ENCODE peak calls at places on chromosomes 3 and 15, in four cellular contexts. B, D, A and Z are unnamed samples.

GRCh38 chr15:38030609-38031008 is 96.2 kb downstream of the TMCO5A start:
- DNase-seq in B (no peak), D (no peak), A (no peak), Z (no peak)

GRCh38 chr3:76509179-76509830 is 530.6 kb upstream of the ROBO2 start:
- DNase-seq in B (no peak), D (no peak), A (no peak), Z (no peak)

GRCh38 chr15:39720721-39721611 is 61.7 kb downstream of the FSIP1 start:
- DNase-seq in B (no peak), D (no peak), A (peak), Z (no peak)

GRCh38 chr15:70466895-70467529 is 296.3 kb downstream of the UACA start:
- DNase-seq in D (peak), A (peak), B (peak), Z (no peak)

GRCh38 chr3:8509961-8510360 is 8.3 kb downstream of the LMCD1 start:
- DNase-seq in A (peak), D (no peak), B (peak), Z (no peak)

GRCh38 chr3:28777806-28778475 is 429.3 kb upstream of the AZI2 start:
- DNase-seq in B (no peak), D (no peak), A (no peak), Z (no peak)

GRCh38 chr15:39188930-39189329 is 391.9 kb upstream of the THBS1 start:
- DNase-seq in B (peak), A (peak), D (no peak), Z (no peak)

GRCh38 chr15:89455535-89455934 is 40.8 kb downstream of the RHCG start:
- DNase-seq in B (no peak), A (no peak), D (no peak), Z (no peak)

GRCh38 chr15:80609512-80609946 is 85.6 kb upstream of the ABHD17C start:
- DNase-seq in B (peak), A (no peak), D (no peak), Z (no peak)

GRCh38 chr15:40908095-40908494 is 13.8 kb downstream of the VPS18 start:
- DNase-seq in B (no peak), A (no peak), D (no peak), Z (no peak)

GRCh38 chr3:124565013-124565412 is 165.2 kb upstream of the UMPS start:
- DNase-seq in B (peak), A (peak), D (peak), Z (no peak)

GRCh38 chr3:158830391-158830790 is 28.5 kb downstream of the MFSD1 start:
- DNase-seq in A (peak), B (no peak), D (no peak), Z (no peak)

GRCh38 chr3:112046599-112046998 is 12.1 kb downstream of the TMPRSS7 start:
- DNase-seq in B (no peak), A (peak), D (no peak), Z (no peak)

GRCh38 chr3:112042842-112043280 is 8.3 kb downstream of the TMPRSS7 start:
- DNase-seq in A (no peak), D (no peak), B (no peak), Z (no peak)

GRCh38 chr3:112047264-112047663 is 12.7 kb downstream of the TMPRSS7 start:
- DNase-seq in A (no peak), B (no peak), D (no peak), Z (no peak)

GRCh38 chr3:112038863-112039262 is 4.3 kb downstream of the TMPRSS7 start:
- DNase-seq in A (peak), B (no peak), D (no peak), Z (peak)

DNA sequence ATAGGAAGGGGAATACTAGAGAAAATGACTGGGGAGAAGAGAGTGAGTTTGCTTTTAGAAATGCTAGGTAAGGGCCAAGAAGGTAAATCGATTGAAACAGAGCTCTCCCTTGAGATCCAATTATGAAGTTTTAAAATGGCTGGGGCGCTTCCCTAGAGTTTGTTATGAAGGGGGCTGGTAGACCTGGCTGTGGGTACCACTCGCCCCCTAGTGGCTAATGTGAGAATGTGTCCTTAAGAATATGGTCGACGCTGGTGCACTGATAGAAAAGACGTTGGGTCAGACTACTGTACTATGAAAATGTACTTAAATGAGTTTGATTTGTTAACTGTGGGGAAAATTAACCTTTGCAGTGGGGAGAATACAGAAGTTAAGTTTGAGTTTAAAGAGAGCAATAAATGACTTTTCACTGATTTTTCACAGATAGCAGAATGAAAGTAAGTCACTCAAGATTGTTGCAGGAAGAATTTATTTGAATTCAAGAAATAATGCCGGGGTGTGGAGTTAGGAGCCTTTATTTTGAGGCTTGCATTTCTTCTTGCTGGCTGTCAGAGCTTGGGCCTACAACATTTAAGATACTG is 9.2 kb downstream of the TMPRSS7 start:
- DNase-seq in D (peak), A (peak), B (peak), Z (peak)
- TF ChIP-seq FOS in D (no peak), A (no peak), B (no peak), Z (no peak)

GRCh38 chr3:101890716-101891115 is 41.4 kb downstream of the NFKBIZ start:
- DNase-seq in A (peak), D (no peak), B (peak), Z (no peak)
- TF ChIP-seq FOS in A (no peak), D (no peak), B (no peak), Z (no peak)

GRCh38 chr15:33430564-33430963 is 119.8 kb downstream of the RYR3 start:
- DNase-seq in A (no peak), B (no peak), D (no peak), Z (no peak)

GRCh38 chr15:33424025-33424424 is 113.3 kb downstream of the RYR3 start:
- DNase-seq in D (no peak), B (no peak), A (no peak), Z (no peak)

GRCh38 chr15:33425149-33425548 is 114.4 kb downstream of the RYR3 start:
- DNase-seq in B (no peak), D (no peak), A (peak), Z (no peak)
- TF ChIP-seq FOS in B (no peak), D (no peak), A (no peak), Z (no peak)

DNA sequence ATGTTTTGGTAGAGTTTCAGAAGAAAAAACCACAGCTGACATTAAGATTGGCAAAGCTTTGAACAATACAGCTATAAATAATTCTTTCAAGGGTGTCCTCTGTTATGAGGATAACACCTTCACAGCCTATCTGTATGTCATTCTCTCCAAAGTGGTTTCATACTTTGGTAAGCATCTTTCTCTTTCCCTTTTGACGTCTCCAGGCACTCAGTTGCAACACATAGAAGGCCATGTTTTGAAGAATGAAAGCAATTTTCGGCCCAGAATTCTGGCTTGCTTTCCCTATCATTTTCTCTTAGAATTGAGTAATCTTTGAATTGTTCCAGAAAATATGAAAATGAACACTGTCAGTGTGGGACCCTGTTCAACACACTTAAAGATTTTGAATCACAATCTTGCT is 200.0 kb upstream of the CBLB start:
- DNase-seq in A (peak), D (no peak), B (no peak), Z (no peak)
- TF ChIP-seq FOS in A (no peak), D (no peak), B (no peak), Z (no peak)

GRCh38 chr3:119227064-119227850 is 13.4 kb downstream of the B4GALT4 start:
- DNase-seq in D (no peak), A (no peak), B (no peak), Z (no peak)
- TF ChIP-seq FOS in D (no peak), A (no peak), B (no peak), Z (no peak)